ENCODE peak calls at places on chromosomes 16 and 17, in five cellular contexts. I is heart right ventricle; A is fibroblast of mammary gland; U is CD8-positive, alpha-beta memory T cell; V is cardiac fibroblast. H is an unnamed sample.

GRCh38 chr16:55151901-55152300 is 172.1 kb upstream of the IRX6 start:
- DNase-seq in V (no peak), U (no peak), I (no peak), A (no peak), H (no peak)

GRCh38 chr17:75832652-75833400 is 11.4 kb downstream of the UNC13D start:
- DNase-seq in I (no peak), A (no peak), V (no peak), U (peak; percentile 21), H (no peak)

GRCh38 chr17:33981713-33982601 is 273.1 kb upstream of the CCL2 start:
- DNase-seq in V (no peak), A (no peak), I (no peak), U (no peak), H (no peak)

GRCh38 chr17:29176500-29177351 is 3.5 kb downstream of the MYO18A start:
- DNase-seq in I (no peak), A (peak; percentile 21), U (peak; percentile 45), V (peak; percentile 16), H (peak; percentile 45)

GRCh38 chr16:80114699-80115098 is 426.1 kb upstream of the DYNLRB2 start:
- DNase-seq in I (no peak), U (no peak), V (peak; percentile 22), A (no peak), H (no peak)

GRCh38 chr17:6327007-6327406 is 107.9 kb downstream of the AIPL1 start:
- DNase-seq in U (no peak), I (peak; percentile 76), V (no peak), A (no peak), H (peak; percentile 98)

GRCh38 chr17:41920580-41920955 is 1.8 kb upstream of the ACLY start:
- DNase-seq in A (no peak), I (no peak), V (no peak), U (no peak), H (no peak)

GRCh38 chr16:49127103-49127502 is 154.5 kb downstream of the CBLN1 start:
- DNase-seq in U (no peak), A (no peak), I (no peak), V (no peak), H (no peak)

GRCh38 chr17:4175921-4176802 is 33.2 kb downstream of the CYB5D2 start:
- DNase-seq in A (no peak), I (no peak), U (peak; percentile 16), V (no peak), H (no peak)